ENCODE peak calls at places on chromosomes 5 and 9, in nine cellular contexts. T, A, R, I, Z, L, X, D and F are unnamed samples.

GRCh38 chr5:51347704-51348103 is 35.5 kb upstream of the ISL1 start:
- DNase-seq in T (no peak), A (no peak), R (no peak), I (no peak), Z (no peak), L (no peak), X (no peak), D (no peak), F (no peak)

GRCh38 chr9:121226186-121226585 is 24.5 kb upstream of the RAB14 start:
- DNase-seq in T (no peak), A (no peak), R (no peak), I (no peak), Z (no peak), L (no peak), X (no peak), D (no peak), F (no peak)

GRCh38 chr9:110440161-110440560 is 102.5 kb upstream of the TXNDC8 start:
- DNase-seq in T (no peak), A (no peak), R (no peak), I (no peak), Z (no peak), L (no peak), X (peak; percentile 75), D (no peak), F (no peak)

GRCh38 chr9:17171309-17172094 is 36.7 kb downstream of the CNTLN start:
- DNase-seq in T (no peak), A (no peak), R (no peak), I (no peak), Z (no peak), L (no peak), X (no peak), D (no peak), F (no peak)

GRCh38 chr5:170523129-170523497 is 19.3 kb downstream of the KCNIP1 start:
- DNase-seq in T (peak; percentile 15), A (no peak), R (no peak), I (no peak), Z (no peak), L (no peak), X (no peak), D (no peak), F (no peak)

GRCh38 chr5:168743617-168744016 is 164.4 kb upstream of the PANK3 start:
- DNase-seq in T (no peak), A (no peak), R (no peak), I (no peak), Z (no peak), L (no peak), X (no peak), D (no peak), F (no peak)

GRCh38 chr9:89386797-89387196 is 68.5 kb downstream of the SECISBP2 start:
- DNase-seq in T (peak; percentile 81), A (no peak), R (no peak), I (no peak), Z (no peak), L (no peak), X (no peak), D (no peak), F (no peak)

GRCh38 chr5:71601222-71602026 is 14.3 kb downstream of the MCCC2 start:
- DNase-seq in T (peak; percentile 44), A (peak; percentile 53), R (peak; percentile 14), I (peak; percentile 69), Z (peak; percentile 70), L (peak; percentile 64), X (peak; percentile 80), D (peak; percentile 92), F (peak; percentile 62)

GRCh38 chr5:72244862-72245371 is 75.1 kb downstream of the MRPS27 start:
- DNase-seq in T (no peak), A (no peak), R (peak; percentile 16), I (no peak), Z (peak; percentile 22), L (no peak), X (no peak), D (peak; percentile 50), F (peak; percentile 54)